ENCODE peak calls at places on chromosomes 1 and 21, in ten cellular contexts. V is uterus; B is hepatocyte; U is HCT116; W is pancreas; P is suprapubic skin; I is spleen; G is IMR-90; C is AG04450; Y is CD8-positive, alpha-beta memory T cell. R is an unnamed sample. For H3K9me3, the result is how much of the 10 kb centered on the place peaks cover.

GRCh38 chr1:246647513-246647912 is 76.7 kb upstream of the SCCPDH start:
- DNase-seq in P (no peak), G (peak), U (no peak), C (peak), Y (no peak), I (no peak), W (no peak), V (no peak), B (no peak), R (no peak)

GRCh38 chr1:20028125-20028524 is 41.9 kb upstream of the PLA2G5 start:
- DNase-seq in P (no peak), G (no peak), U (no peak), I (no peak), V (no peak), W (no peak), C (no peak), Y (no peak), B (no peak), R (no peak)

GRCh38 chr1:228978486-228979324 is 243.4 kb downstream of the RHOU start:
- DNase-seq in P (peak), W (peak), U (no peak), G (no peak), C (no peak), V (peak), I (no peak), B (peak), Y (no peak), R (peak)

GRCh38 chr1:212950243-212951057 is at the start of gene VASH2:
- DNase-seq in B (peak), G (peak), V (peak), P (peak), C (no peak), I (peak), Y (no peak), W (peak), U (peak), R (peak)

GRCh38 chr1:42777860-42778259 is 6.9 kb upstream of the TMEM269 start:
- DNase-seq in U (no peak), I (no peak), P (no peak), Y (no peak), C (no peak), G (peak), V (no peak), B (peak), W (no peak), R (peak)

GRCh38 chr21:42518216-42518615 is 4.6 kb downstream of the SLC37A1 start:
- DNase-seq in B (no peak), W (no peak), G (peak), V (no peak), C (no peak), Y (no peak), I (no peak), U (peak), P (no peak), R (no peak)

GRCh38 chr1:246588322-246588721 is 22.1 kb downstream of the CNST start:
- DNase-seq in Y (no peak), V (no peak), U (no peak), W (no peak), B (no peak), P (no peak), C (no peak), I (no peak), G (peak), R (no peak)

GRCh38 chr1:145992958-145993617 is 3.3 kb downstream of the TXNIP start:
- DNase-seq in G (no peak), W (no peak), V (no peak), U (no peak), C (no peak), I (no peak), P (no peak), Y (no peak), B (no peak), R (no peak)

GRCh38 chr21:44082648-44083436 is 24.4 kb upstream of the PWP2 start:
- DNase-seq in C (no peak), P (peak), G (no peak), W (no peak), I (no peak), V (no peak), U (no peak), B (peak), Y (no peak), R (no peak)

GRCh38 chr1:161001537-161001936 is 19.4 kb downstream of the F11R start:
- DNase-seq in C (no peak), U (no peak), G (no peak), Y (no peak), I (no peak), B (no peak), W (no peak), P (no peak), V (no peak), R (no peak)

GRCh38 chr1:23722652-23723051 is 20.6 kb upstream of the ELOA start:
- DNase-seq in V (no peak), U (no peak), Y (no peak), B (no peak), W (no peak), G (no peak), I (peak), C (no peak), P (no peak), R (no peak)

GRCh38 chr1:160605205-160605604 is 25.9 kb upstream of the CD84 start:
- DNase-seq in C (no peak), B (no peak), W (no peak), Y (no peak), G (no peak), P (no peak), I (no peak), U (no peak), V (no peak), R (no peak)

GRCh38 chr1:57017717-57018116 is 51.9 kb upstream of the C8B start:
- DNase-seq in U (peak), Y (no peak), G (no peak), P (no peak), C (no peak), B (no peak), I (no peak), V (no peak), W (no peak), R (no peak)

GRCh38 chr21:44867999-44868700 is 5.3 kb downstream of the PTTG1IP start:
- DNase-seq in G (no peak), I (no peak), V (no peak), W (no peak), P (peak), C (no peak), U (no peak), Y (peak), B (no peak), R (no peak)

GRCh38 chr21:35134299-35134698 is 85.2 kb upstream of the RUNX1 start:
- DNase-seq in I (no peak), Y (no peak), B (no peak), V (no peak), W (no peak), P (no peak), U (no peak), C (no peak), G (no peak), R (no peak)

GRCh38 chr1:23558140-23558871 is 995 bp downstream of the ID3 start:
- DNase-seq in B (peak), C (no peak), G (peak), U (peak), W (peak), P (peak), Y (no peak), I (peak), V (peak), R (peak)

GRCh38 chr1:29249170-29249691 is 12.9 kb downstream of the PTPRU start:
- DNase-seq in I (peak), C (no peak), P (no peak), B (peak), Y (no peak), U (no peak), V (no peak), W (no peak), G (peak), R (no peak)

GRCh38 chr1:200242379-200243041 is 167.3 kb downstream of the ZNF281 start:
- DNase-seq in V (peak), W (no peak), I (no peak), Y (no peak), P (no peak), U (no peak), B (peak), C (no peak), G (peak), R (no peak)

GRCh38 chr1:99685516-99686180 is 39.7 kb downstream of the PALMD start:
- DNase-seq in W (peak), C (peak), G (peak), P (peak), B (peak), I (no peak), U (peak), Y (no peak), V (peak), R (peak)

GRCh38 chr1:91245437-91245836 is 159.2 kb downstream of the HFM1 start:
- DNase-seq in U (no peak), Y (no peak), C (no peak), B (no peak), V (no peak), I (no peak), P (no peak), W (no peak), G (no peak), R (no peak)

GRCh38 chr1:53641481-53642214 is 97.3 kb downstream of the GLIS1 start:
- DNase-seq in U (no peak), P (peak), I (peak), B (no peak), V (no peak), G (no peak), W (no peak), C (no peak), Y (no peak), R (no peak)

GRCh38 chr1:207077470-207078377 is 10.9 kb upstream of the C4BPB start:
- DNase-seq in U (peak), Y (peak), C (peak), W (peak), I (no peak), V (peak), P (no peak), B (peak), G (peak), R (peak)

GRCh38 chr1:160398823-160399222 is 1.5 kb upstream of the VANGL2 start:
- DNase-seq in V (no peak), B (peak), W (no peak), C (no peak), Y (no peak), U (no peak), P (no peak), G (no peak), I (no peak), R (no peak)

GRCh38 chr1:12067900-12068821 is 5.1 kb downstream of the TNFRSF8 start:
- DNase-seq in Y (peak), B (peak), V (no peak), G (peak), P (no peak), U (no peak), I (no peak), W (no peak), C (peak), R (no peak)

GRCh38 chr1:117657949-117658660 is 52.3 kb downstream of the TENT5C start:
- DNase-seq in G (no peak), W (no peak), Y (no peak), V (no peak), P (no peak), I (no peak), B (no peak), U (no peak), C (no peak), R (no peak)

GRCh38 chr1:55716610-55717009 is 501.4 kb upstream of the USP24 start:
- DNase-seq in U (no peak), C (no peak), B (no peak), V (no peak), G (peak), I (no peak), Y (no peak), W (no peak), P (no peak), R (no peak)

GRCh38 chr1:185440877-185441276 is 123.8 kb upstream of the IVNS1ABP start:
- DNase-seq in V (no peak), U (no peak), G (no peak), P (no peak), C (no peak), B (peak), W (no peak), I (no peak), Y (no peak), R (no peak)

GRCh38 chr1:41783189-41783639 is 135.5 kb downstream of the HIVEP3 start:
- DNase-seq in C (peak), W (no peak), Y (no peak), P (no peak), G (peak), B (peak), V (no peak), I (no peak), U (peak), R (no peak)

GRCh38 chr1:114156538-114157274 is 3.0 kb upstream of the SYT6 start:
- DNase-seq in B (no peak), I (no peak), P (no peak), V (no peak), C (no peak), Y (no peak), G (no peak), U (no peak), W (no peak), R (no peak)

GRCh38 chr1:95039360-95040031 is 33.3 kb downstream of the ALG14 start:
- DNase-seq in P (no peak), U (no peak), V (peak), C (no peak), W (no peak), I (no peak), B (peak), Y (no peak), G (peak), R (no peak)

GRCh38 chr1:66996018-66996682 is 57.8 kb downstream of the SLC35D1 start:
- DNase-seq in V (peak), W (peak), B (peak), I (no peak), P (no peak), C (peak), Y (peak), G (peak), U (peak), R (peak)

GRCh38 chr1:185811062-185811709 is 77.0 kb downstream of the HMCN1 start:
- DNase-seq in U (no peak), V (no peak), G (no peak), P (no peak), W (no peak), B (no peak), I (no peak), C (no peak), Y (no peak), R (no peak)

GRCh38 chr21:31198575-31198974 is 145.5 kb downstream of the TIAM1 start:
- DNase-seq in W (no peak), C (peak), I (no peak), Y (no peak), U (peak), G (peak), B (peak), V (no peak), P (no peak), R (no peak)

GRCh38 chr1:116777831-116778830 is 23.9 kb downstream of the CD2 start:
- DNase-seq in W (no peak), U (no peak), V (no peak), Y (no peak), C (no peak), P (no peak), G (peak), I (no peak), B (peak), R (no peak)

GRCh38 chr1:205930698-205931330 is 12.4 kb downstream of the SLC26A9 start:
- DNase-seq in V (no peak), C (no peak), Y (no peak), B (no peak), I (no peak), U (no peak), G (no peak), W (no peak), P (no peak), R (no peak)

GRCh38 chr1:213201380-213202155 is 150.5 kb downstream of the RPS6KC1 start:
- DNase-seq in B (peak), G (peak), V (no peak), P (no peak), U (no peak), I (no peak), C (no peak), Y (no peak), W (no peak), R (no peak)

GRCh38 chr21:28725396-28725795 is 267.3 kb downstream of the LTN1 start:
- DNase-seq in V (no peak), Y (no peak), U (no peak), I (no peak), G (no peak), P (no peak), W (no peak), B (no peak), C (no peak), R (no peak)

GRCh38 chr1:1053682-1054081 is 20.4 kb downstream of the RNF223 start:
- DNase-seq in U (no peak), V (no peak), G (no peak), Y (no peak), W (no peak), B (no peak), P (no peak), C (no peak), I (no peak), R (no peak)

GRCh38 chr1:200962631-200963030 is 60.9 kb downstream of the KIF21B start:
- DNase-seq in W (no peak), U (no peak), P (peak), C (no peak), B (peak), Y (no peak), V (no peak), I (peak), G (no peak), R (no peak)

GRCh38 chr1:246069581-246069980 is 437.5 kb downstream of the SMYD3 start:
- DNase-seq in I (no peak), C (no peak), G (no peak), W (no peak), P (no peak), V (no peak), B (no peak), U (no peak), Y (no peak), R (no peak)

GRCh38 chr1:165849336-165850133 is 22.1 kb downstream of the UCK2 start:
- DNase-seq in C (no peak), U (no peak), W (no peak), P (no peak), I (no peak), B (no peak), Y (no peak), V (no peak), G (no peak), R (no peak)
- H3K4me3 ChIP-seq in C (no peak), U (no peak), W (no peak), P (no peak), I (no peak), B (no peak), Y (no peak), V (no peak), G (no peak), R (no peak)

GRCh38 chr1:227577500-227577899 is 14.1 kb downstream of the ZNF678 start:
- DNase-seq in G (no peak), Y (no peak), C (no peak), V (no peak), B (no peak), U (no peak), I (no peak), W (no peak), P (no peak), R (no peak)
- H3K9me3 ChIP-seq in G (under half), Y (under half), C (under half), V (under half), B (under half), U (under half), I (half or more), W (under half), P (under half), R (under half)

GRCh38 chr1:157724537-157725213 is 24.1 kb upstream of the FCRL3 start:
- DNase-seq in U (no peak), V (no peak), I (no peak), W (no peak), G (no peak), C (no peak), P (no peak), Y (no peak), B (no peak), R (no peak)
- H3K4me3 ChIP-seq in U (no peak), V (no peak), I (no peak), W (no peak), G (no peak), C (no peak), P (no peak), Y (no peak), B (no peak), R (no peak)

DNA sequence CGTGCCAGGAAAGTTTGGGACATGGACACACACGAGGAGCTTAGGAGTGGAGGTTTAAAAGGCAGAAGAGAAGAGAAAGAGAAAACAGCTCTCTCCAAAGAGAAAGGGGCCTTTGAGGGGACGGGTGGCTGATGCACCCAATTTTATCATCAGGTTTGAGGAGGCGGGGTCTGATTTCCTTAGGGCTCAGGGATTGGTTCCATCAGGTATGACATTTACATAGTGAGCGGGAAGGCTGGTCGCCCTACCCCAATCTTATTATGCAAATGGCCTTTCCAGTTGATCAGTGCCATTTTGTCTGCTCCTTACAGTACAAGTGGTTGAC is 749.1 kb upstream of the TPTE start:
- DNase-seq in Y (no peak), W (no peak), C (no peak), G (no peak), B (no peak), U (no peak), V (no peak), I (no peak), P (no peak), R (no peak)
- H3K9me3 ChIP-seq in Y (under half), W (under half), C (half or more), G (half or more), B (under half), U (half or more), V (under half), I (half or more), P (half or more), R (half or more)

DNA sequence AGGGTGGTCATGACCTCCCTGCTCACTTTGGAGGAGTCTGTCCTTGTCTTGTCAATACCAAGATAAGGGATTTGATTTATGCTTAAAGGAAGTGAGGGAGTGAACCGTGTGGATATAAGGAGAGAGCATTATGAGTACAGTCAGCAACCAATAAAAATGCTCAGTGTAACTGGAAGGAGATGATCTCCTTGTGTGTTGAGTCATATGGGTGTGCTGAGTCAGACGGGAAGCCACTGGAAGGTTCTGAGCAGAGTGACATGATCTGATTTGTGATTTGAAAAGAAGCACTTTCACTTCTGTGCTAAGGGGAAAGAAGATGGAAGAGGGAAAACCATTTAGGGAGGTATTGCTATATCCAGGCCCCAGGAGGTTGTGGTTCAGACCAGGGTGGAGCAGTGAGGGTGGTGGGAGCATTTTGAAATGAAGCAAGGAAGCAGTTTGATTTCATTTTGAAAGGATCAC is 2.5 kb upstream of the BCL10 start:
- DNase-seq in C (peak), I (no peak), Y (no peak), U (peak), V (peak), G (peak), P (no peak), B (peak), W (peak), R (peak)
- H3K4me3 ChIP-seq in C (peak), I (no peak), Y (no peak), U (no peak), V (no peak), G (peak), P (peak), B (no peak), W (no peak), R (no peak)

GRCh38 chr1:204735042-204735441 is 49.5 kb upstream of the LRRN2 start:
- DNase-seq in I (no peak), C (no peak), U (no peak), Y (no peak), G (no peak), B (no peak), V (no peak), W (no peak), P (no peak), R (no peak)
- H3K9me3 ChIP-seq in I (under half), C (under half), U (under half), Y (under half), G (under half), B (under half), V (under half), W (under half), P (under half), R (under half)